ENCODE peak calls at places on chromosomes 7 and 10, in five cellular contexts. W is KBM-7; E is activated CD8-positive, alpha-beta memory T cell treated with anti-CD3 and anti-CD28 coated beads for 4 hours; Y is activated gamma-delta T cell treated with anti-CD3 and anti-CD28 coated beads, Interleukin-2, amount 50 U/mL, for 16 hours; O is stimulated activated effector memory CD8-positive, alpha-beta T cell treated with anti-CD3 and anti-CD28 coated beads, Interleukin-12 subunit alpha, Interleukin-12 subunit beta, amount 100 ng/mL, for 72 hours. S is an unnamed sample.

GRCh38 chr7:151838861-151839381 is 38.0 kb downstream of the PRKAG2 start:
- DNase-seq in E (no peak), W (peak), O (peak), Y (peak), S (peak)

GRCh38 chr10:47360419-47361040 is 12.4 kb downstream of the RBP3 start:
- DNase-seq in W (no peak), O (no peak), Y (no peak), E (no peak), S (no peak)

GRCh38 chr7:13860734-13861133 is 128.7 kb downstream of the ETV1 start:
- DNase-seq in W (no peak), O (no peak), Y (no peak), E (no peak), S (no peak)

GRCh38 chr7:142104550-142105527 is 6.7 kb upstream of the MGAM2 start:
- DNase-seq in E (no peak), O (no peak), Y (no peak), W (peak), S (no peak)

GRCh38 chr10:83536426-83536825 is 602.9 kb upstream of the GHITM start:
- DNase-seq in W (no peak), O (no peak), Y (no peak), E (no peak), S (no peak)

GRCh38 chr10:117399341-117400196 is 24.3 kb upstream of the PDZD8 start:
- DNase-seq in O (no peak), Y (no peak), W (no peak), E (no peak), S (no peak)

GRCh38 chr7:15571303-15571878 is 9.6 kb upstream of the AGMO start:
- DNase-seq in O (no peak), W (no peak), Y (no peak), E (no peak), S (no peak)

GRCh38 chr10:126062132-126063032 is 166.0 kb downstream of the FANK1 start:
- DNase-seq in W (no peak), Y (no peak), E (no peak), O (no peak), S (no peak)

GRCh38 chr10:88318803-88319202 is 264.3 kb downstream of the RNLS start:
- DNase-seq in E (no peak), W (peak), O (no peak), Y (no peak), S (no peak)